ENCODE peak calls at places on chromosomes 11 and 22, in eight cellular contexts. Y is NCI-H1694 treated with DMSO at 0.1 percent for 48 hours; G is pancreas; V is tibial nerve; U is activated CD4-positive, alpha-beta T cell treated with anti-CD3 and anti-CD28 coated beads for 48 hours; T is activated T-helper 1 cell treated with Interleukin-2 at 50 U/mL for 16 hours; Z is mucosa of descending colon; A is dermis blood vessel endothelial cell. H is an unnamed sample.
A peak's percentile ranks its signal among the peaks of the same experiment; 100 is the strongest.

GRCh38 chr11:37504066-37504611 is 906.1 kb upstream of the RAG2 start:
- DNase-seq in Y (no peak), G (no peak), V (no peak), U (peak; percentile 1), T (no peak), Z (no peak), A (no peak), H (no peak)

GRCh38 chr22:46085831-46086576 is 64.3 kb upstream of the PPARA start:
- DNase-seq in Y (no peak), G (peak; percentile 76), V (peak; percentile 58), U (no peak), T (no peak), Z (peak; percentile 92), A (peak; percentile 30), H (no peak)

GRCh38 chr22:24510694-24511625 is 15.8 kb downstream of the UPB1 start:
- DNase-seq in Y (no peak), G (no peak), V (no peak), U (no peak), T (no peak), Z (no peak), A (no peak), H (no peak)

GRCh38 chr11:35688023-35688422 is 25.4 kb downstream of the TRIM44 start:
- DNase-seq in Y (no peak), G (no peak), V (no peak), U (no peak), T (no peak), Z (no peak), A (peak; percentile 61), H (no peak)

GRCh38 chr11:119974467-119974866 is 163.4 kb downstream of the TRIM29 start:
- DNase-seq in Y (no peak), G (no peak), V (no peak), U (no peak), T (no peak), Z (no peak), A (no peak), H (no peak)

GRCh38 chr22:44793506-44794225 is 41.3 kb downstream of the ARHGAP8 start:
- DNase-seq in Y (no peak), G (no peak), V (no peak), U (no peak), T (no peak), Z (no peak), A (no peak), H (no peak)

GRCh38 chr11:68682531-68682931 is 1.8 kb upstream of the GAL start:
- DNase-seq in Y (no peak), G (no peak), V (no peak), U (no peak), T (no peak), Z (no peak), A (no peak), H (no peak)

GRCh38 chr11:73939096-73939495 is 11.7 kb upstream of the DNAJB13 start:
- DNase-seq in Y (no peak), G (no peak), V (no peak), U (no peak), T (no peak), Z (no peak), A (no peak), H (no peak)

GRCh38 chr22:40035351-40035750 is 40.6 kb downstream of the FAM83F start:
- DNase-seq in Y (no peak), G (no peak), V (no peak), U (no peak), T (no peak), Z (no peak), A (no peak), H (no peak)

GRCh38 chr11:61642162-61642561 is 38.0 kb upstream of the DAGLA start:
- DNase-seq in Y (no peak), G (no peak), V (no peak), U (no peak), T (no peak), Z (no peak), A (no peak), H (no peak)

GRCh38 chr11:67666303-67666645 is 8.1 kb downstream of the ALDH3B2 start:
- DNase-seq in Y (no peak), G (no peak), V (no peak), U (no peak), T (no peak), Z (no peak), A (no peak), H (no peak)

GRCh38 chr22:25068701-25069100 is 116.2 kb downstream of the KIAA1671 start:
- DNase-seq in Y (no peak), G (no peak), V (no peak), U (peak; percentile 66), T (no peak), Z (peak; percentile 52), A (no peak), H (peak; percentile 71)

GRCh38 chr22:36445158-36445668 is 36.2 kb downstream of the TXN2 start:
- DNase-seq in Y (no peak), G (no peak), V (no peak), U (no peak), T (no peak), Z (no peak), A (peak; percentile 61), H (no peak)

GRCh38 chr22:20002098-20002497 is 14.5 kb downstream of the ARVCF start:
- DNase-seq in Y (no peak), G (no peak), V (no peak), U (no peak), T (no peak), Z (peak; percentile 15), A (no peak), H (no peak)

GRCh38 chr11:64396079-64396591 is 37.2 kb downstream of the RPS6KA4 start:
- DNase-seq in Y (no peak), G (no peak), V (no peak), U (no peak), T (no peak), Z (no peak), A (no peak), H (no peak)

GRCh38 chr11:123166095-123166559 is 28.9 kb downstream of the CLMP start:
- DNase-seq in Y (no peak), G (no peak), V (peak; percentile 35), U (peak; percentile 46), T (no peak), Z (no peak), A (peak; percentile 17), H (peak; percentile 38)

GRCh38 chr11:67433536-67434394 is 3.7 kb downstream of the PTPRCAP start:
- DNase-seq in Y (no peak), G (no peak), V (no peak), U (no peak), T (no peak), Z (no peak), A (no peak), H (peak; percentile 54)

H was measured in activated CD4-positive, alpha-beta memory T cell treated with anti-CD3 and anti-CD28 coated beads for 36 hours.